ENCODE peak calls at places on chromosomes 4 and X, in nine cellular contexts. K is activated naive CD8-positive, alpha-beta T cell treated with anti-CD3 and anti-CD28 coated beads, Interleukin-2, amount 10 ng/mL, durations not matched to agents 7 days and 5 days; F is stimulated activated effector memory CD8-positive, alpha-beta T cell treated with anti-CD3 and anti-CD28 coated beads, Interleukin-12 subunit alpha, Interleukin-12 subunit beta, amount 100 ng/mL, for 72 hours; D is right cardiac atrium; M is effector memory CD8-positive, alpha-beta T cell; E is heart right ventricle; R is activated naive CD4-positive, alpha-beta T cell treated with anti-CD3 and anti-CD28 coated beads, Interleukin-2, amount 50 U/mL, for 72 hours; Q is left ventricle myocardium superior; U is pancreas. Z is an unnamed sample.
A peak's percentile ranks its signal among the peaks of the same experiment; 100 is the strongest.

GRCh38 chrX:110992611-110993010 is 103.4 kb upstream of the PAK3 start:
- ATAC-seq in K (no peak), F (no peak), D (no peak), M (no peak), E (no peak), R (no peak), Q (no peak), U (peak; percentile 83), Z (no peak)

GRCh38 chr4:174859904-174860303 is 30.9 kb upstream of the GLRA3 start:
- ATAC-seq in K (no peak), F (no peak), D (no peak), M (no peak), E (no peak), R (no peak), Q (no peak), U (no peak), Z (no peak)

GRCh38 chr4:86019906-86020305 is 339.9 kb downstream of the MAPK10 start:
- ATAC-seq in K (no peak), F (no peak), D (no peak), M (no peak), E (no peak), R (no peak), Q (no peak), U (no peak), Z (no peak)

GRCh38 chrX:30643313-30643821 is 9.9 kb upstream of the GK start:
- ATAC-seq in K (no peak), F (no peak), D (no peak), M (no peak), E (no peak), R (no peak), Q (peak; percentile 66), U (peak; percentile 66), Z (peak; percentile 57)

GRCh38 chr4:100190643-100191600 is 654 bp upstream of the DDIT4L start:
- ATAC-seq in K (peak; percentile 32), F (no peak), D (peak; percentile 40), M (peak; percentile 8), E (peak; percentile 44), R (no peak), Q (peak; percentile 68), U (peak; percentile 50), Z (peak; percentile 58)

GRCh38 chr4:128858875-128859696 is 49.6 kb downstream of the JADE1 start:
- ATAC-seq in K (no peak), F (no peak), D (peak; percentile 42), M (no peak), E (peak; percentile 50), R (no peak), Q (peak; percentile 77), U (peak; percentile 4), Z (peak; percentile 26)

GRCh38 chrX:28542791-28543190 is 44.5 kb upstream of the IL1RAPL1 start:
- ATAC-seq in K (no peak), F (no peak), D (no peak), M (no peak), E (no peak), R (no peak), Q (no peak), U (no peak), Z (no peak)

GRCh38 chr4:81754169-81754568 is 282.5 kb upstream of the RASGEF1B start:
- ATAC-seq in K (no peak), F (no peak), D (no peak), M (no peak), E (no peak), R (no peak), Q (no peak), U (no peak), Z (no peak)

GRCh38 chr4:80500593-80500992 is 165.1 kb downstream of the CFAP299 start:
- ATAC-seq in K (peak; percentile 94), F (peak; percentile 90), D (no peak), M (peak; percentile 100), E (no peak), R (peak; percentile 28), Q (no peak), U (no peak), Z (no peak)

GRCh38 chr4:181213562-181213961 is 1029.6 kb upstream of the TENM3 start:
- ATAC-seq in K (no peak), F (no peak), D (no peak), M (no peak), E (no peak), R (no peak), Q (peak; percentile 82), U (no peak), Z (peak; percentile 70)

GRCh38 chr4:53119685-53120084 is 246.2 kb downstream of the SCFD2 start:
- ATAC-seq in K (no peak), F (no peak), D (peak; percentile 45), M (no peak), E (peak; percentile 43), R (no peak), Q (peak; percentile 75), U (peak; percentile 66), Z (no peak)

GRCh38 chr4:122583906-122584305 is 37.0 kb downstream of the IL21 start:
- ATAC-seq in K (no peak), F (no peak), D (no peak), M (no peak), E (no peak), R (no peak), Q (no peak), U (no peak), Z (no peak)

GRCh38 chrX:118637997-118638396 is 89.4 kb upstream of the IL13RA1 start:
- ATAC-seq in K (no peak), F (no peak), D (no peak), M (no peak), E (no peak), R (no peak), Q (no peak), U (peak; percentile 36), Z (no peak)

GRCh38 chr4:152945639-152946038 is 9.5 kb downstream of the FHDC1 start:
- ATAC-seq in K (no peak), F (no peak), D (no peak), M (no peak), E (no peak), R (no peak), Q (no peak), U (no peak), Z (no peak)

GRCh38 chr4:8472689-8473197 is 32.2 kb downstream of the TRMT44 start:
- ATAC-seq in K (no peak), F (no peak), D (peak; percentile 48), M (no peak), E (no peak), R (no peak), Q (peak; percentile 58), U (peak; percentile 54), Z (peak; percentile 77)

GRCh38 chr4:83709627-83710026 is 173.7 kb downstream of the GPAT3 start:
- ATAC-seq in K (no peak), F (no peak), D (no peak), M (no peak), E (no peak), R (no peak), Q (no peak), U (no peak), Z (no peak)

GRCh38 chrX:103360092-103360491 is 3.8 kb downstream of the TCEAL9 start:
- ATAC-seq in K (no peak), F (no peak), D (peak; percentile 15), M (no peak), E (peak; percentile 44), R (no peak), Q (no peak), U (no peak), Z (no peak)

GRCh38 chr4:120844528-120844921 is 78.0 kb downstream of the PRDM5 start:
- ATAC-seq in K (no peak), F (peak; percentile 86), D (no peak), M (no peak), E (no peak), R (peak; percentile 86), Q (no peak), U (no peak), Z (no peak)

GRCh38 chr4:95084584-95084983 is 326.8 kb downstream of the BMPR1B start:
- ATAC-seq in K (no peak), F (no peak), D (no peak), M (no peak), E (no peak), R (no peak), Q (no peak), U (no peak), Z (no peak)

GRCh38 chr4:125115941-125116340 is 198.8 kb upstream of the FAT4 start:
- ATAC-seq in K (no peak), F (no peak), D (no peak), M (no peak), E (no peak), R (no peak), Q (no peak), U (no peak), Z (no peak)

GRCh38 chrX:133819546-133819945 is 165.8 kb downstream of the GPC3 start:
- ATAC-seq in K (no peak), F (no peak), D (no peak), M (no peak), E (no peak), R (no peak), Q (no peak), U (no peak), Z (no peak)

GRCh38 chr4:66959207-66959606 is 586.1 kb downstream of the CENPC start:
- ATAC-seq in K (no peak), F (no peak), D (no peak), M (no peak), E (no peak), R (no peak), Q (no peak), U (no peak), Z (no peak)

GRCh38 chr4:140126261-140126660 is 27.7 kb downstream of the MAML3 start:
- ATAC-seq in K (no peak), F (no peak), D (peak; percentile 43), M (no peak), E (no peak), R (no peak), Q (no peak), U (no peak), Z (no peak)

GRCh38 chrX:111896148-111896547 is 20.2 kb downstream of the TRPC5OS start:
- ATAC-seq in K (no peak), F (no peak), D (no peak), M (no peak), E (no peak), R (no peak), Q (no peak), U (no peak), Z (no peak)

GRCh38 chr4:1843852-1844251 is 12.1 kb downstream of the LETM1 start:
- ATAC-seq in K (no peak), F (no peak), D (peak; percentile 68), M (no peak), E (peak; percentile 84), R (no peak), Q (peak; percentile 87), U (no peak), Z (peak; percentile 53)

GRCh38 chr4:60683953-60684352 is 516.2 kb upstream of the ADGRL3 start:
- ATAC-seq in K (no peak), F (no peak), D (no peak), M (no peak), E (no peak), R (no peak), Q (no peak), U (no peak), Z (no peak)

GRCh38 chrX:48934581-48935331 is 15.9 kb upstream of the PIM2 start:
- ATAC-seq in K (no peak), F (no peak), D (no peak), M (peak; percentile 30), E (no peak), R (peak; percentile 30), Q (no peak), U (no peak), Z (no peak)

GRCh38 chr4:119087121-119087520 is 48.5 kb upstream of the MYOZ2 start:
- ATAC-seq in K (no peak), F (no peak), D (peak; percentile 34), M (no peak), E (no peak), R (no peak), Q (peak; percentile 55), U (peak; percentile 89), Z (no peak)

GRCh38 chr4:176198316-176198903 is 3.0 kb upstream of the SPATA4 start:
- ATAC-seq in K (no peak), F (no peak), D (no peak), M (no peak), E (no peak), R (no peak), Q (no peak), U (no peak), Z (no peak)

GRCh38 chr4:165398570-165398969 is 19.8 kb downstream of the CPE start:
- ATAC-seq in K (no peak), F (no peak), D (no peak), M (no peak), E (no peak), R (no peak), Q (no peak), U (peak; percentile 32), Z (no peak)

GRCh38 chr4:81260443-81261102 is 45.6 kb upstream of the PRKG2 start:
- ATAC-seq in K (no peak), F (no peak), D (no peak), M (no peak), E (no peak), R (no peak), Q (no peak), U (no peak), Z (no peak)

Z was measured in gastroesophageal sphincter.